ENCODE peak calls at places on chromosomes 6 and 20, in six cellular contexts. L is fibroblast of villous mesenchyme, P is esophagus muscularis mucosa, C is colonic mucosa, O is tibial artery, U is transverse colon. W is an unnamed sample.

GRCh38 chr20:35556871-35557270 is 15.0 kb downstream of the ERGIC3 start:
- DNase-seq in L (no peak), P (no peak), C (no peak), O (no peak), U (no peak), W (no peak)

GRCh38 chr6:95553880-95554279 is 23.5 kb upstream of the MANEA start:
- DNase-seq in L (no peak), P (no peak), C (no peak), O (no peak), U (no peak), W (no peak)

GRCh38 chr6:105272783-105273182 is 93.0 kb upstream of the POPDC3 start:
- DNase-seq in L (no peak), P (no peak), C (no peak), O (no peak), U (no peak), W (no peak)

GRCh38 chr20:16098890-16099639 is 474.2 kb downstream of the KIF16B start:
- DNase-seq in L (peak), P (no peak), C (no peak), O (no peak), U (no peak), W (no peak)

GRCh38 chr6:27159725-27160124 is 87.8 kb upstream of the PRSS16 start:
- DNase-seq in L (no peak), P (no peak), C (no peak), O (no peak), U (no peak), W (no peak)

GRCh38 chr6:141610741-141611140 is 522.0 kb upstream of the GJE1 start:
- DNase-seq in L (peak), P (no peak), C (no peak), O (no peak), U (no peak), W (no peak)

GRCh38 chr6:38113810-38114577 is 294.5 kb downstream of the ZFAND3 start:
- DNase-seq in L (no peak), P (no peak), C (no peak), O (no peak), U (no peak), W (no peak)

GRCh38 chr20:6819599-6819998 is 52.1 kb downstream of the BMP2 start:
- DNase-seq in L (peak), P (no peak), C (peak), O (no peak), U (peak), W (no peak)

GRCh38 chr6:17193376-17193775 is 87.8 kb upstream of the RBM24 start:
- DNase-seq in L (peak), P (no peak), C (no peak), O (no peak), U (no peak), W (no peak)

GRCh38 chr20:31837896-31838397 is 7.5 kb downstream of the FOXS1 start:
- DNase-seq in L (peak), P (no peak), C (no peak), O (no peak), U (no peak), W (no peak)

GRCh38 chr6:112251170-112251945 is 3.0 kb downstream of the LAMA4 start:
- DNase-seq in L (peak), P (no peak), C (no peak), O (peak), U (peak), W (peak)

GRCh38 chr6:28758046-28758817 is 165.6 kb downstream of the TRIM27 start:
- DNase-seq in L (peak), P (peak), C (no peak), O (no peak), U (no peak), W (no peak)

GRCh38 chr20:51420805-51421204 is 121.7 kb downstream of the NFATC2 start:
- DNase-seq in L (no peak), P (no peak), C (no peak), O (no peak), U (no peak), W (no peak)

GRCh38 chr6:149211046-149211571 is 106.4 kb upstream of the TAB2 start:
- DNase-seq in L (no peak), P (no peak), C (no peak), O (no peak), U (no peak), W (peak)

GRCh38 chr6:45881705-45882435 is 133.8 kb downstream of the CLIC5 start:
- DNase-seq in L (no peak), P (peak), C (no peak), O (no peak), U (no peak), W (no peak)

GRCh38 chr6:122853259-122853995 is 64.4 kb downstream of the SMPDL3A start:
- DNase-seq in L (no peak), P (no peak), C (no peak), O (no peak), U (no peak), W (peak)

GRCh38 chr20:53752971-53753879 is 159.6 kb upstream of the ZNF217 start:
- DNase-seq in L (no peak), P (no peak), C (no peak), O (no peak), U (no peak), W (no peak)

GRCh38 chr6:139905404-139906052 is 531.1 kb upstream of the CITED2 start:
- DNase-seq in L (peak), P (no peak), C (no peak), O (no peak), U (no peak), W (no peak)

GRCh38 chr6:41278699-41279405 is 7.6 kb downstream of the TREM1 start:
- DNase-seq in L (peak), P (peak), C (peak), O (peak), U (peak), W (peak)

GRCh38 chr20:8938532-8938931 is 130.4 kb upstream of the PLCB4 start:
- DNase-seq in L (no peak), P (no peak), C (no peak), O (no peak), U (no peak), W (no peak)

GRCh38 chr6:112622036-112622435 is 274.9 kb downstream of the RFPL4B start:
- DNase-seq in L (no peak), P (no peak), C (no peak), O (no peak), U (no peak), W (no peak)

GRCh38 chr6:85347787-85348186 is 102.1 kb upstream of the NT5E start:
- DNase-seq in L (no peak), P (no peak), C (no peak), O (no peak), U (no peak), W (no peak)

GRCh38 chr6:120938876-120939231 is 395.4 kb downstream of the TBC1D32 start:
- DNase-seq in L (no peak), P (no peak), C (no peak), O (no peak), U (no peak), W (no peak)

GRCh38 chr6:126886106-126886505 is 232.4 kb upstream of the RSPO3 start:
- DNase-seq in L (peak), P (no peak), C (no peak), O (no peak), U (no peak), W (no peak)

GRCh38 chr20:57583289-57584257 is 22.7 kb downstream of the PCK1 start:
- DNase-seq in L (no peak), P (no peak), C (no peak), O (no peak), U (no peak), W (no peak)

DNA sequence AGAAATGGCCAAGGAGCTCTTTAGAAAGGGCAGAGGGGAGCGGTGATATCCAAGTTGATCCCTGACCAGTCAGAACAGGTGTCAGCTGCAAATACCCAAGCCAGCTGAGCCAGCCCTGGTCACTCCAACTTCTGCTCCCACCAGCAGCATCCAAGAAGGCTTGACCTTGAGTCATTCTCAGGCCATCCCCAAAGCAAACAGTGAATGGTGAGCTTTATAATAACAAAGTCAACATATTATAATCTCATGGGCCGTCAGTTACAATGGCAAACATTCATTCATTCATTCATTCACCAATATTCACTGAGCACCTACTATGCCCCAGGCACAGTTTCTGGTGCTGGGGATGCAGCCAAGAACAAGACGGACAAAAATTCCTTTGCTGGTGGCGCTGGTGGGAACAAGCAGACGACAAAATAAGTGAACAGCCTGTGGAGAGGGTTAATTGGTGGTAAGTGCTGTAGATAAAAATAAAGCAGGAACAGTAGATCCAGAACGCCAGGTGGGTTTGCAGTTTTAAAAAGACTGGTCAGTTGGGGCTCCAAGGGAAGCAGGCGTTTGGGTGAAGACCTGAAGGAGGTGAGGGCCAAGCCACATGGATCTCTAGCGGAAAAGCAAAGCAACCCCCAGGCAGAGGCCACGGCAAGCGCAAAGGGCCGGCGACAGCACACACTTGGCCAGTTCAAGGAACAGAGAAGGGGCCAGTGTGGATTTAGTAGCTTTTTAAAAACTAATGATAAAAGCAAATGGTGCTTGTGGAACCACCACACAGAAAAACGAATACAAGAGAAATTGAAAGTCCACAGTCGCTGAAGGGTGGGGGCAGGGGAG is 131.8 kb upstream of the PTPN1 start:
- DNase-seq in L (peak), P (no peak), C (no peak), O (no peak), U (no peak), W (no peak)
- H3K4me3 ChIP-seq in L (peak), P (peak), C (peak), O (peak), U (peak), W (no peak)

DNA sequence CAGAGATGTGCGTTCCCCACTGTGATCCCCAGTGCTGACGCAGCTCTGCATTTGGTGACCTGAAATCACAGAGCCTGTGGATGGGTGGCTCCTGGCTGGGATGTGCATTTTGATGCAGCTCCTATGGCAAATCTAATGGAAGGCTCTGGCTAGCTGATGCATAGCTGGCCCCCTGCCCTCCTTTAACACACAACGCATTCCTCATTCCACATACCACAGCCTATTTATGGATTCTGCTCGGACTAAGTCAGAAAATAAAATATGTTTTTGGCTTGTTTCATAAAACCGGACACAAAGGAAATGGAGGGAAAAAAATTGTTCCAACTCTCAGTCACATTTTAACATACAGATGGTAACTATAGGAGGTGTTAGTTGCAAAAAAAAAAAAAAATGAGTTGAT is 215.2 kb downstream of the HDGFL1 start:
- DNase-seq in L (peak), P (no peak), C (no peak), O (no peak), U (no peak), W (no peak)
- TF ChIP-seq CTCF in L (no peak), P (no peak), C (no peak), O (no peak), U (no peak), W (no peak)

GRCh38 chr20:1477896-1478490 is 11.3 kb upstream of the NSFL1C start:
- DNase-seq in L (no peak), P (no peak), C (no peak), O (no peak), U (no peak), W (no peak)

GRCh38 chr20:1474325-1474724 is 7.7 kb upstream of the NSFL1C start:
- DNase-seq in L (no peak), P (no peak), C (no peak), O (no peak), U (no peak), W (no peak)

GRCh38 chr20:1474817-1475603 is 8.4 kb upstream of the NSFL1C start:
- DNase-seq in L (no peak), P (no peak), C (no peak), O (no peak), U (no peak), W (no peak)

GRCh38 chr20:1479831-1480595 is 11.2 kb downstream of the SIRPB2 start:
- DNase-seq in L (no peak), P (peak), C (no peak), O (no peak), U (no peak), W (no peak)

GRCh38 chr20:1478566-1478965 is 11.9 kb upstream of the NSFL1C start:
- DNase-seq in L (peak), P (no peak), C (no peak), O (no peak), U (no peak), W (no peak)
- H3K4me3 ChIP-seq in L (no peak), P (no peak), C (no peak), O (no peak), U (no peak), W (no peak)

GRCh38 chr6:31568537-31568961 is 3.5 kb upstream of the LTA start:
- DNase-seq in L (no peak), P (no peak), C (no peak), O (no peak), U (peak), W (peak)

GRCh38 chr6:31567531-31568370 is 4.3 kb upstream of the LTA start:
- DNase-seq in L (no peak), P (no peak), C (no peak), O (no peak), U (no peak), W (no peak)

GRCh38 chr6:31572041-31572911 is at the start of gene LTA:
- DNase-seq in L (no peak), P (no peak), C (no peak), O (no peak), U (peak), W (peak)

GRCh38 chr6:31573239-31574105 is 1.4 kb downstream of the LTA start:
- DNase-seq in L (no peak), P (no peak), C (no peak), O (no peak), U (no peak), W (no peak)

GRCh38 chr6:31569861-31570536 is 2.1 kb upstream of the LTA start:
- DNase-seq in L (no peak), P (no peak), C (no peak), O (no peak), U (no peak), W (no peak)
- TF ChIP-seq CTCF in L (no peak), P (no peak), C (no peak), O (no peak), U (no peak), W (no peak)

DNA sequence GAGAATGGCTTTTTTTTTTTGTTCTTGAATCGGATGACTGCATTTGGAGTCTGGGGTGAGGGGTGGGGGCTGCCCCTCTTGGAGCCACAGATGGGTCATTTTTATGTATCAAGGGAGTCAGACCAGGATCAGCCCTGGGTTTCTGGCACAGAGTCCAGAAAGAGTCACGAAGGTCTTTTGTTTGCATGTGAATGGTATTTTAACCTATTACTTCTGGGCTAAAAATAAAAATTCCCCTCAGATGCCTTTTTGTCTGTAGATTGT is 72.5 kb downstream of the PHACTR3 start:
- DNase-seq in L (no peak), P (no peak), C (no peak), O (no peak), U (no peak), W (no peak)
- H3K4me3 ChIP-seq in L (no peak), P (no peak), C (no peak), O (no peak), U (no peak), W (no peak)